ENCODE peak calls at places on chromosomes 2 and 18, in six cellular contexts. I is GM12865, P is aorta, F is left ventricle myocardium inferior, Q is AG10803, N is IMR-90. X is an unnamed sample.

GRCh38 chr2:228974169-228974568 is 296.9 kb downstream of the PID1 start:
- DNase-seq in I (no peak), P (no peak), F (no peak), Q (no peak), N (no peak), X (no peak)

GRCh38 chr18:54877076-54877475 is 48.8 kb downstream of the RAB27B start:
- DNase-seq in I (no peak), P (no peak), F (no peak), Q (no peak), N (peak; percentile 29), X (no peak)

GRCh38 chr18:79902075-79902474 is 49.4 kb downstream of the SLC66A2 start:
- DNase-seq in I (no peak), P (no peak), F (no peak), Q (no peak), N (no peak), X (no peak)

GRCh38 chr2:135582383-135582782 is 51.1 kb downstream of the R3HDM1 start:
- DNase-seq in I (no peak), P (no peak), F (no peak), Q (no peak), N (no peak), X (no peak)

GRCh38 chr2:144330951-144331651 is 188.8 kb downstream of the ZEB2 start:
- DNase-seq in I (no peak), P (no peak), F (no peak), Q (no peak), N (peak; percentile 18), X (no peak)

GRCh38 chr2:179613701-179614100 is 247.7 kb downstream of the ZNF385B start:
- DNase-seq in I (no peak), P (no peak), F (no peak), Q (peak; percentile 80), N (peak; percentile 23), X (no peak)

GRCh38 chr2:229795058-229795457 is 80.7 kb upstream of the DNER start:
- DNase-seq in I (no peak), P (no peak), F (no peak), Q (no peak), N (no peak), X (no peak)

GRCh38 chr18:43620936-43621335 is 343.6 kb upstream of the SYT4 start:
- DNase-seq in I (peak; percentile 16), P (no peak), F (no peak), Q (peak; percentile 20), N (peak; percentile 5), X (peak; percentile 33)

GRCh38 chr18:25239636-25240468 is 112.1 kb downstream of the ZNF521 start:
- DNase-seq in I (no peak), P (no peak), F (no peak), Q (peak; percentile 46), N (peak; percentile 35), X (peak; percentile 95)
- H3K4me3 ChIP-seq in I (no peak overlapping the region), P (no peak overlapping the region), F (no peak overlapping the region), Q (no peak overlapping the region), N (no peak overlapping the region), X (peak overlapping the region; percentile 32)

GRCh38 chr2:20611077-20611843 is 39.6 kb downstream of the HS1BP3 start:
- DNase-seq in I (no peak), P (peak; percentile 87), F (peak; percentile 78), Q (peak; percentile 73), N (peak; percentile 97), X (no peak)
- H3K4me3 ChIP-seq in I (no peak overlapping the region), P (no peak overlapping the region), F (no peak overlapping the region), Q (no peak overlapping the region), N (no peak overlapping the region), X (no peak overlapping the region)

GRCh38 chr2:217942731-217943335 is 60.0 kb downstream of the TNS1 start:
- DNase-seq in I (no peak), P (peak; percentile 76), F (no peak), Q (no peak), N (no peak), X (no peak)
- H3K4me3 ChIP-seq in I (no peak overlapping the region), P (peak overlapping the region; percentile 89), F (peak overlapping the region; percentile 84), Q (peak overlapping the region; percentile 92), N (peak overlapping the region; percentile 63), X (no peak overlapping the region)

DNA sequence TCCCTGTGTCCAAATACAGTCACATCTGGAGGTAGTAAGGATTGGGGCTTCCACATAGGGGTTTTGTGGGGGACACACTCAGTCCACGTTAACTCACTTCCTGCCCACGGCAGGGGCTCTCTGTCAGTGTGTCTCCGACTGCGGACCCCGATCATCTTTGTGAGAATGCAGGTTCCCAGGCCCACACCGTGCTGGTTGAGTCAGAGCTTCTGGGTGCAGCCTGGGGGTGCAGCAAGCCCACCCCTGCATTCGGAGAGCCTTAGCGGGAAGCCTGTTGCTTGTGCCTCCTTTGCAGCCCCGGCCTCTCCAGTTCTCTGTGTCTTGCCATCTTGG is 28.0 kb downstream of the HPCAL1 start:
- DNase-seq in I (no peak), P (no peak), F (no peak), Q (no peak), N (no peak), X (no peak)
- H3K4me3 ChIP-seq in I (peak overlapping the region; percentile 52), P (no peak overlapping the region), F (peak overlapping the region; percentile 49), Q (no peak overlapping the region), N (no peak overlapping the region), X (peak overlapping the region; percentile 40)

GRCh38 chr18:49243391-49243790 is 217.1 kb downstream of the DYM start:
- DNase-seq in I (no peak), P (no peak), F (no peak), Q (peak; percentile 15), N (no peak), X (no peak)
- H3K4me3 ChIP-seq in I (no peak overlapping the region), P (no peak overlapping the region), F (no peak overlapping the region), Q (no peak overlapping the region), N (no peak overlapping the region), X (no peak overlapping the region)

X was measured in Jurkat, Clone E6-1.